ENCODE peak calls at places on chromosomes 1 and 21, in six cellular contexts. S is sigmoid colon, R is left ventricle myocardium inferior, D is endothelial cell of umbilical vein, G is esophagus squamous epithelium, J is MM.1S. C is an unnamed sample.

GRCh38 chr1:37038079-37038702 is 3.9 kb upstream of the GRIK3 start:
- DNase-seq in S (no peak), J (no peak), G (no peak), R (no peak), D (no peak), C (no peak)

GRCh38 chr1:152941037-152941700 is 5.8 kb upstream of the SPRR5 start:
- DNase-seq in R (no peak), J (no peak), S (no peak), D (no peak), G (no peak), C (no peak)

GRCh38 chr1:24318988-24319863 is at the start of gene GRHL3:
- DNase-seq in G (no peak), S (no peak), D (no peak), J (peak; percentile 92), R (no peak), C (no peak)

GRCh38 chr1:20105856-20106255 is 13.5 kb downstream of the PLA2G2D start:
- DNase-seq in J (no peak), D (no peak), G (no peak), R (no peak), S (no peak), C (no peak)

GRCh38 chr1:31102501-31102950 is 37.0 kb upstream of the PUM1 start:
- DNase-seq in R (peak; percentile 19), D (no peak), S (peak; percentile 69), J (no peak), G (no peak), C (no peak)

GRCh38 chr1:184002071-184002470 is 35.5 kb downstream of the COLGALT2 start:
- DNase-seq in G (no peak), J (no peak), D (peak; percentile 79), S (no peak), R (no peak), C (peak; percentile 94)

GRCh38 chr1:94463765-94464330 is 45.7 kb downstream of the ABCD3 start:
- DNase-seq in G (no peak), J (peak; percentile 11), S (no peak), D (peak; percentile 74), R (no peak), C (no peak)

GRCh38 chr1:177948336-177948972 is 21.4 kb downstream of the SEC16B start:
- DNase-seq in S (peak; percentile 75), J (peak; percentile 70), D (peak; percentile 75), R (peak; percentile 31), G (no peak), C (no peak)

GRCh38 chr1:205343431-205344009 is 13.2 kb downstream of the KLHDC8A start:
- DNase-seq in G (no peak), R (no peak), D (no peak), J (no peak), S (no peak), C (no peak)

GRCh38 chr1:73930293-73930692 is 267.7 kb downstream of the LRRIQ3 start:
- DNase-seq in D (no peak), G (no peak), R (no peak), J (no peak), S (no peak), C (no peak)

GRCh38 chr1:6672558-6672957 is 29.1 kb downstream of the DNAJC11 start:
- DNase-seq in G (no peak), J (no peak), D (no peak), S (no peak), R (peak; percentile 34), C (no peak)

GRCh38 chr1:119882172-119883029 is 13.9 kb downstream of the ADAM30 start:
- DNase-seq in J (no peak), D (no peak), R (no peak), G (no peak), S (no peak), C (peak; percentile 59)

GRCh38 chr21:36929622-36930021 is 36.8 kb downstream of the HLCS start:
- DNase-seq in G (no peak), R (no peak), J (peak; percentile 48), D (peak; percentile 24), S (no peak), C (no peak)

GRCh38 chr1:88768816-88769215 is 84.7 kb downstream of the PKN2 start:
- DNase-seq in S (no peak), D (no peak), G (no peak), R (no peak), J (no peak), C (no peak)

GRCh38 chr1:219324629-219325367 is 151.1 kb downstream of the LYPLAL1 start:
- DNase-seq in R (no peak), G (no peak), D (peak; percentile 83), S (no peak), J (no peak), C (peak; percentile 82)

GRCh38 chr1:54249798-54250497 is 50.0 kb downstream of the MRPL37 start:
- DNase-seq in J (no peak), R (no peak), D (peak; percentile 51), S (no peak), G (no peak), C (no peak)

GRCh38 chr1:90325165-90325564 is 330.3 kb downstream of the ZNF326 start:
- DNase-seq in J (no peak), R (no peak), G (no peak), D (no peak), S (no peak), C (no peak)

GRCh38 chr21:43789276-43790052 is at the start of gene RRP1:
- DNase-seq in D (peak; percentile 91), J (peak; percentile 98), R (peak; percentile 90), G (peak; percentile 69), S (peak; percentile 94), C (peak; percentile 75)

GRCh38 chr1:43968348-43968948 is 1.4 kb upstream of the DPH2 start:
- DNase-seq in S (no peak), G (no peak), D (peak; percentile 24), J (peak; percentile 51), R (no peak), C (no peak)

GRCh38 chr1:3494321-3495308 is 40.1 kb downstream of the ARHGEF16 start:
- DNase-seq in S (no peak), R (no peak), G (no peak), D (no peak), J (no peak), C (no peak)

GRCh38 chr1:80050523-80050922 is 1044.0 kb upstream of the ADGRL4 start:
- DNase-seq in G (no peak), D (no peak), J (no peak), R (no peak), S (peak; percentile 48), C (no peak)

GRCh38 chr1:80053613-80054012 is 1047.1 kb upstream of the ADGRL4 start:
- DNase-seq in G (no peak), J (no peak), R (no peak), S (peak; percentile 55), D (no peak), C (no peak)

GRCh38 chr1:80047791-80048190 is 1041.3 kb upstream of the ADGRL4 start:
- DNase-seq in R (no peak), S (no peak), G (no peak), J (no peak), D (no peak), C (no peak)

GRCh38 chr1:80048706-80049105 is 1042.2 kb upstream of the ADGRL4 start:
- DNase-seq in J (no peak), R (no peak), D (no peak), G (no peak), S (no peak), C (no peak)

GRCh38 chr1:80050085-80050484 is 1043.6 kb upstream of the ADGRL4 start:
- DNase-seq in R (no peak), S (no peak), D (no peak), J (no peak), G (no peak), C (no peak)
- TF ChIP-seq CTCF in R (no peak), S (no peak), D (no peak), J (no peak), G (no peak), C (no peak)

DNA sequence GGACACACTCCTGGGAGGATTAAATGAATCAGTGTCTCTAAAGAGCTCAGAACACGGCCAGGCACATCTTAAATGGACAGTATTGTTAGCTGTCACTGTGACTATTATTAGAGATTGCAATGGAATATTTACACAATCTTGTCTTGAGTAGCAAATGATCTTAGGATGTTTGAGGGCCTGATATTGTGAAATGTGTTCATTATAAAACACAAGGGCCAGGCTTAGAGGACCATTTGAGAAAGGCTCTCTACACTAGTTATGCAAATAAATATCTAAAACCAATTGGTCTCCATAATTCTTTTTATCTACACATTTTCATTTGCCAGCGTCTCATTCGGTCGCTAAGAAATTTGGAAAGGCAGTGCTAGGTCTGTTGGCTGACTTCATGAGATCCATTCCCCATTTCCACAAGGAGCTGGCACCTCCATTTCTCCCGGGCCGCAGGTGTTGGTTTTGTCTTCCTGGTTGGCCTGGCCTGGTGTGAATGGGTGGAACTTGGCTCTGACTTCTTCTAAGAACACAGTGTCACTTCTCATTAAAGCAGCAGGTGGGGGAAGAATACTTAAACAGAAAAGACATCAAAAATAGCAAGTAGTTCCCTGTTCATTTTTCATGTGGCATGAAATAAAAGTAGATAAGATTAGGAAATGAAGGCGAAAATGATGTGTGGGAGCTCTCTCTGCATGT is 56.0 kb upstream of the PLXNA2 start:
- DNase-seq in D (no peak), S (no peak), R (no peak), J (no peak), G (no peak), C (no peak)
- H3K4me3 ChIP-seq in D (no peak overlapping the region), S (no peak overlapping the region), R (no peak overlapping the region), J (no peak overlapping the region), G (no peak overlapping the region), C (no peak overlapping the region)

GRCh38 chr1:28369225-28369517 is 369 bp upstream of the PHACTR4 start:
- DNase-seq in D (no peak), J (no peak), S (no peak), G (no peak), R (no peak), C (no peak)

GRCh38 chr1:28365864-28366263 is 3.7 kb upstream of the PHACTR4 start:
- DNase-seq in G (no peak), R (no peak), S (peak; percentile 2), D (no peak), J (no peak), C (no peak)

GRCh38 chr1:28370220-28371010 is 875 bp downstream of the PHACTR4 start:
- DNase-seq in D (no peak), S (peak; percentile 24), J (peak; percentile 56), G (no peak), R (no peak), C (no peak)

GRCh38 chr1:28371011-28371378 is 1.5 kb downstream of the PHACTR4 start:
- DNase-seq in J (no peak), D (no peak), S (no peak), R (no peak), G (no peak), C (no peak)

GRCh38 chr1:28369518-28370219 is at the start of gene PHACTR4:
- DNase-seq in G (peak; percentile 35), S (peak; percentile 96), R (peak; percentile 93), D (peak; percentile 90), J (peak; percentile 95), C (peak; percentile 82)
- TF ChIP-seq CTCF in G (no peak), S (no peak), R (no peak), D (no peak), J (no peak), C (no peak)

GRCh38 chr1:213980906-213981305 is 6.9 kb upstream of the PROX1 start:
- DNase-seq in G (no peak), J (no peak), R (no peak), D (no peak), S (no peak), C (no peak)

GRCh38 chr1:213977909-213978308 is 9.9 kb upstream of the PROX1 start:
- DNase-seq in J (no peak), R (no peak), G (no peak), S (no peak), D (no peak), C (no peak)

GRCh38 chr1:213977486-213977842 is 10.3 kb upstream of the PROX1 start:
- DNase-seq in R (no peak), D (peak; percentile 98), J (no peak), G (no peak), S (no peak), C (no peak)

GRCh38 chr1:213982515-213982813 is 5.3 kb upstream of the PROX1 start:
- DNase-seq in S (no peak), G (no peak), D (no peak), J (no peak), R (no peak), C (no peak)

GRCh38 chr1:213979751-213980605 is 7.8 kb upstream of the PROX1 start:
- DNase-seq in D (no peak), J (no peak), S (no peak), R (no peak), G (no peak), C (no peak)
- H3K4me3 ChIP-seq in D (no peak overlapping the region), J (no peak overlapping the region), S (no peak overlapping the region), R (no peak overlapping the region), G (no peak overlapping the region), C (no peak overlapping the region)

C was measured in retinal pigment epithelial cell.